ENCODE peak calls at places on chromosomes 11 and 22, in four cellular contexts. One of them, this sample, is unnamed.

GRCh38 chr11:12269104-12269441 is 108.3 kb upstream of the PARVA start:
- DNase-seq in CD8-positive, alpha-beta memory T cell: no peak
- DNase-seq in fibroblast of lung: no peak
- DNase-seq in Peyer's patch: no peak
- DNase-seq in this sample: no peak

GRCh38 chr11:68014157-68014965 is 4.2 kb downstream of the ALDH3B1 start:
- DNase-seq in fibroblast of lung: peak; percentile 79
- DNase-seq in CD8-positive, alpha-beta memory T cell: no peak
- DNase-seq in Peyer's patch: peak; percentile 87
- DNase-seq in this sample: no peak

GRCh38 chr11:130671801-130672700 is 223.6 kb downstream of the ADAMTS15 start:
- DNase-seq in Peyer's patch: peak; percentile 52
- DNase-seq in fibroblast of lung: peak; percentile 95
- DNase-seq in CD8-positive, alpha-beta memory T cell: no peak
- DNase-seq in this sample: no peak

GRCh38 chr22:23820748-23821211 is 18.0 kb downstream of the DERL3 start:
- DNase-seq in fibroblast of lung: no peak
- DNase-seq in CD8-positive, alpha-beta memory T cell: no peak
- DNase-seq in Peyer's patch: no peak
- DNase-seq in this sample: no peak

GRCh38 chr11:100981196-100981824 is 148.3 kb downstream of the PGR start:
- DNase-seq in fibroblast of lung: no peak
- DNase-seq in Peyer's patch: no peak
- DNase-seq in CD8-positive, alpha-beta memory T cell: no peak
- DNase-seq in this sample: no peak

GRCh38 chr22:26685601-26686000 is 28.2 kb downstream of the MIAT start:
- DNase-seq in CD8-positive, alpha-beta memory T cell: no peak
- DNase-seq in fibroblast of lung: no peak
- DNase-seq in Peyer's patch: no peak
- DNase-seq in this sample: no peak

GRCh38 chr11:76793391-76793811 is 10.2 kb downstream of the TSKU start:
- DNase-seq in fibroblast of lung: no peak
- DNase-seq in CD8-positive, alpha-beta memory T cell: no peak
- DNase-seq in Peyer's patch: no peak
- DNase-seq in this sample: peak; percentile 95

GRCh38 chr11:12677131-12677530 is 2.9 kb downstream of the TEAD1 start:
- DNase-seq in Peyer's patch: no peak
- DNase-seq in fibroblast of lung: peak; percentile 53
- DNase-seq in CD8-positive, alpha-beta memory T cell: no peak
- DNase-seq in this sample: no peak

GRCh38 chr11:117826832-117827231 is 2.3 kb upstream of the FXYD2 start:
- DNase-seq in CD8-positive, alpha-beta memory T cell: no peak
- DNase-seq in fibroblast of lung: no peak
- DNase-seq in Peyer's patch: peak; percentile 39
- DNase-seq in this sample: no peak

GRCh38 chr22:30643055-30643875 is 7.7 kb downstream of the SLC35E4 start:
- DNase-seq in fibroblast of lung: no peak
- DNase-seq in CD8-positive, alpha-beta memory T cell: no peak
- DNase-seq in Peyer's patch: no peak
- DNase-seq in this sample: no peak

GRCh38 chr11:13287681-13288080 is 10.1 kb downstream of the BMAL1 start:
- DNase-seq in Peyer's patch: no peak
- DNase-seq in CD8-positive, alpha-beta memory T cell: no peak
- DNase-seq in fibroblast of lung: no peak
- DNase-seq in this sample: no peak

GRCh38 chr11:68118753-68119448 is 2.3 kb downstream of the CHKA start:
- DNase-seq in CD8-positive, alpha-beta memory T cell: no peak
- DNase-seq in fibroblast of lung: no peak
- DNase-seq in Peyer's patch: no peak
- DNase-seq in this sample: peak; percentile 53

GRCh38 chr11:131073167-131073566 is 156.9 kb upstream of the SNX19 start:
- DNase-seq in Peyer's patch: no peak
- DNase-seq in CD8-positive, alpha-beta memory T cell: no peak
- DNase-seq in fibroblast of lung: no peak
- DNase-seq in this sample: no peak

GRCh38 chr11:117600261-117600783 is 196.7 kb downstream of the DSCAML1 start:
- DNase-seq in fibroblast of lung: no peak
- DNase-seq in Peyer's patch: no peak
- DNase-seq in CD8-positive, alpha-beta memory T cell: no peak
- DNase-seq in this sample: no peak

GRCh38 chr11:5129457-5129877 is 8.7 kb downstream of the OR52A5 start:
- DNase-seq in Peyer's patch: no peak
- DNase-seq in fibroblast of lung: peak; percentile 14
- DNase-seq in CD8-positive, alpha-beta memory T cell: no peak
- DNase-seq in this sample: no peak

GRCh38 chr11:75722669-75723042 is 5.0 kb downstream of the MOGAT2 start:
- DNase-seq in CD8-positive, alpha-beta memory T cell: no peak
- DNase-seq in Peyer's patch: no peak
- DNase-seq in fibroblast of lung: no peak
- DNase-seq in this sample: no peak

GRCh38 chr22:31893460-31893859 is 50.9 kb upstream of the YWHAH start:
- DNase-seq in Peyer's patch: no peak
- DNase-seq in fibroblast of lung: no peak
- DNase-seq in CD8-positive, alpha-beta memory T cell: no peak
- DNase-seq in this sample: no peak

GRCh38 chr22:38989461-38989860 is 7.3 kb downstream of the APOBEC3B start:
- DNase-seq in CD8-positive, alpha-beta memory T cell: no peak
- DNase-seq in fibroblast of lung: no peak
- DNase-seq in Peyer's patch: no peak
- DNase-seq in this sample: no peak

GRCh38 chr11:75351541-75352416 is at the start of gene ARRB1:
- DNase-seq in CD8-positive, alpha-beta memory T cell: peak; percentile 69
- DNase-seq in fibroblast of lung: peak; percentile 61
- DNase-seq in Peyer's patch: peak; percentile 84
- DNase-seq in this sample: peak; percentile 18

GRCh38 chr11:85821636-85822035 is 10.7 kb upstream of the SYTL2 start:
- DNase-seq in fibroblast of lung: peak; percentile 80
- DNase-seq in Peyer's patch: no peak
- DNase-seq in CD8-positive, alpha-beta memory T cell: no peak
- DNase-seq in this sample: no peak

GRCh38 chr11:130801287-130802146 is 114.8 kb downstream of the SNX19 start:
- DNase-seq in fibroblast of lung: peak; percentile 92
- DNase-seq in Peyer's patch: no peak
- DNase-seq in CD8-positive, alpha-beta memory T cell: no peak
- DNase-seq in this sample: no peak

GRCh38 chr11:76910620-76911414 is 50.1 kb downstream of the ACER3 start:
- DNase-seq in CD8-positive, alpha-beta memory T cell: no peak
- DNase-seq in fibroblast of lung: no peak
- DNase-seq in Peyer's patch: peak; percentile 49
- DNase-seq in this sample: peak; percentile 74

GRCh38 chr11:7457211-7457610 is 28.1 kb upstream of the OLFML1 start:
- DNase-seq in fibroblast of lung: peak; percentile 7
- DNase-seq in CD8-positive, alpha-beta memory T cell: no peak
- DNase-seq in Peyer's patch: no peak
- DNase-seq in this sample: no peak

GRCh38 chr22:24326266-24326665 is 55.6 kb downstream of the SPECC1L start:
- DNase-seq in fibroblast of lung: no peak
- DNase-seq in CD8-positive, alpha-beta memory T cell: no peak
- DNase-seq in Peyer's patch: no peak
- DNase-seq in this sample: no peak

GRCh38 chr22:39997939-39998726 is 3.4 kb downstream of the FAM83F start:
- DNase-seq in fibroblast of lung: peak; percentile 47
- DNase-seq in Peyer's patch: peak; percentile 74
- DNase-seq in CD8-positive, alpha-beta memory T cell: no peak
- DNase-seq in this sample: peak; percentile 17

GRCh38 chr11:8459711-8460399 is 134.2 kb downstream of the STK33 start:
- DNase-seq in CD8-positive, alpha-beta memory T cell: no peak
- DNase-seq in Peyer's patch: no peak
- DNase-seq in fibroblast of lung: no peak
- DNase-seq in this sample: no peak

GRCh38 chr11:118592616-118593367 is 14.6 kb upstream of the PHLDB1 start:
- DNase-seq in CD8-positive, alpha-beta memory T cell: no peak
- DNase-seq in fibroblast of lung: peak; percentile 70
- DNase-seq in Peyer's patch: no peak
- DNase-seq in this sample: no peak

GRCh38 chr22:33380789-33381530 is 322.8 kb upstream of the SYN3 start:
- DNase-seq in Peyer's patch: no peak
- DNase-seq in fibroblast of lung: peak; percentile 96
- DNase-seq in CD8-positive, alpha-beta memory T cell: no peak
- DNase-seq in this sample: no peak

DNA sequence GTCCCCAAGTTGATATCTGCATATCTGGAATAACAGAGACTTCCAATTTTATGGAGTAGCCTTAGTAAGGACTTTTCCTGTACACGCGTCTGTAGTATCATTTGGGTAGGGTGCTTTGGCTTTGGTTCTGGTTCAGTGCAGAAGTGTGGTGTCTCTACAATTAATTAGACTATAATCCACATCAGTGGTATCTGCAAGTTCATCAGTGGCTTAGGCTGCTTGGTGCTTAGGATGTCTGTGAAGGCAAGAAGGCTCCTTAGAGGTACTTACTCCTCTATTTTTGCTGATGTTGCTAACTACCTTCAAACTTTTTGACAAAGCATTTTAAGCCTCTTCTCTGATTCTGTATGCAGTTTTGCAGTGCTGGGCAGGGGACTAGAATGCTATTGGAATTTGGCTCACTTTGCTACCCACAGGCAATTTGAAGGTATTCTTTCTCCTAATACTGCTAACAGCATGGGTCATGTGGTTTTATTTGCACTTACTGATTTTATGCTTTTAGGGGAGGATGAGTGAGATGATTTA is 49.4 kb downstream of the KCNQ1OT1 start:
- DNase-seq in CD8-positive, alpha-beta memory T cell: no peak
- DNase-seq in fibroblast of lung: no peak
- DNase-seq in Peyer's patch: no peak
- DNase-seq in this sample: no peak
- H3K9me3 ChIP-seq in CD8-positive, alpha-beta memory T cell: peaks cover 7% of the 10 kb centered on the region
- H3K9me3 ChIP-seq in fibroblast of lung: no peaks in the 10 kb centered on the region
- H3K9me3 ChIP-seq in Peyer's patch: no peaks in the 10 kb centered on the region
- H3K9me3 ChIP-seq in this sample: no peaks in the 10 kb centered on the region

GRCh38 chr22:47445212-47445611 is 682.8 kb downstream of the TBC1D22A start:
- DNase-seq in Peyer's patch: no peak
- DNase-seq in CD8-positive, alpha-beta memory T cell: no peak
- DNase-seq in fibroblast of lung: no peak
- DNase-seq in this sample: no peak
- H3K9me3 ChIP-seq in Peyer's patch: no peaks in the 10 kb centered on the region
- H3K9me3 ChIP-seq in CD8-positive, alpha-beta memory T cell: no peaks in the 10 kb centered on the region
- H3K9me3 ChIP-seq in fibroblast of lung: no peaks in the 10 kb centered on the region
- H3K9me3 ChIP-seq in this sample: no peaks in the 10 kb centered on the region

DNA sequence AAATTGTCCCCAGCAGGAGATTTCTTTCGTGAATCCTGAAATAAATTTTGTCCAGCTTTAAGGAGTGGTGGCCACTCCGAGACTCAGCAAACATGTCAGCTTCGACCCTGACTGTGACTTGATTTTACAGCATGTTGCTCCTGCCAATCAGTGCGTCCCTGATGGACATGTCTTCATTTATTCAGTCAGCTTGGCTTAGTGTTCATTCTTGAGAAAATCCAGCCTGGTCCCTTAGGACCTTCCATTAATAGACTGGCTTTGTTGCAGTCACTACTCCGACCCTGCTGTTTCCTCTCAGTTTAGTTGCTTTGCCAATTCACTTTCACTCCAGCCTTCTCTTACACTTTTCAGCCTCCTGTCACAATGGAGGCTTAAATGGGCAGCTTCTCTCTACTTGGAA is 30.5 kb downstream of the TMPRSS5 start:
- DNase-seq in fibroblast of lung: no peak
- DNase-seq in Peyer's patch: no peak
- DNase-seq in CD8-positive, alpha-beta memory T cell: no peak
- DNase-seq in this sample: no peak
- H3K9me3 ChIP-seq in fibroblast of lung: no peaks in the 10 kb centered on the region
- H3K9me3 ChIP-seq in Peyer's patch: no peaks in the 10 kb centered on the region
- H3K9me3 ChIP-seq in CD8-positive, alpha-beta memory T cell: no peaks in the 10 kb centered on the region
- H3K9me3 ChIP-seq in this sample: no peaks in the 10 kb centered on the region

GRCh38 chr11:92796744-92797143 is 172.7 kb upstream of the MTNR1B start:
- DNase-seq in fibroblast of lung: no peak
- DNase-seq in CD8-positive, alpha-beta memory T cell: no peak
- DNase-seq in Peyer's patch: no peak
- DNase-seq in this sample: no peak

GRCh38 chr11:92797874-92798273 is 171.6 kb upstream of the MTNR1B start:
- DNase-seq in Peyer's patch: no peak
- DNase-seq in CD8-positive, alpha-beta memory T cell: no peak
- DNase-seq in fibroblast of lung: no peak
- DNase-seq in this sample: no peak

GRCh38 chr11:92804388-92804787 is 165.1 kb upstream of the MTNR1B start:
- DNase-seq in CD8-positive, alpha-beta memory T cell: no peak
- DNase-seq in fibroblast of lung: no peak
- DNase-seq in Peyer's patch: no peak
- DNase-seq in this sample: no peak

DNA sequence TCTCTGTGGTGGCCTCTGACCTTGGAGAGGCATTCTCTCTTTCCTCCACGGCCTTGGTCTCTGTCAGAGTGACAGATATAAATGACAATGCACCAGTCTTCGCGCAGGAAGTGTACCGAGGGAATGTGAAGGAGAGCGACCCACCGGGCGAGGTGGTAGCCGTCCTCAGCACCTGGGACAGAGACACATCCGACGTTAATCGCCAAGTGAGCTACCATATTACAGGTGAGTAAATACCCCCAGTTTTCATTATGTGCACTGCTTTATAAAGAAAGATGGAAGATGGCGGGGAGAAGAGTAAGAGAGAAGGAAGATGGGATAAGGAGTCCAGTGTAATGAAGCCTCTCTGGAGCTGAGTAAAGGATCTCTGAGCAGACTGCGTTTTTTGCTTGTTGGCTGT is 167.8 kb upstream of the MTNR1B start:
- DNase-seq in fibroblast of lung: no peak
- DNase-seq in CD8-positive, alpha-beta memory T cell: no peak
- DNase-seq in Peyer's patch: no peak
- DNase-seq in this sample: no peak
- H3K9me3 ChIP-seq in fibroblast of lung: no peaks in the 10 kb centered on the region
- H3K9me3 ChIP-seq in CD8-positive, alpha-beta memory T cell: no peaks in the 10 kb centered on the region
- H3K9me3 ChIP-seq in Peyer's patch: no peaks in the 10 kb centered on the region
- H3K9me3 ChIP-seq in this sample: no peaks in the 10 kb centered on the region

GRCh38 chr11:43735931-43736330 is 55.4 kb downstream of the HSD17B12 start:
- DNase-seq in fibroblast of lung: peak; percentile 83
- DNase-seq in CD8-positive, alpha-beta memory T cell: no peak
- DNase-seq in Peyer's patch: no peak
- DNase-seq in this sample: no peak
- H3K9me3 ChIP-seq in fibroblast of lung: no peaks in the 10 kb centered on the region
- H3K9me3 ChIP-seq in CD8-positive, alpha-beta memory T cell: no peaks in the 10 kb centered on the region
- H3K9me3 ChIP-seq in Peyer's patch: no peaks in the 10 kb centered on the region
- H3K9me3 ChIP-seq in this sample: no peaks in the 10 kb centered on the region